ENCODE peak calls at places on chromosomes 2 and 18, in ten cellular contexts. Z is transverse colon, Q is right atrium auricular region, I is pancreas, A is uterus, N is omental fat pad, G is AG10803, P is A673, K is fibroblast of pulmonary artery, R is A549. W is an unnamed sample.

GRCh38 chr2:173149491-173149890 is 73.8 kb downstream of the MAP3K20 start:
- DNase-seq in N (no peak), K (no peak), G (no peak), Z (no peak), I (no peak), Q (no peak), R (no peak), P (no peak), A (no peak), W (no peak)

GRCh38 chr18:61998957-61999356 is 106.2 kb upstream of the RNF152 start:
- DNase-seq in N (no peak), R (no peak), Z (no peak), Q (no peak), P (peak), K (peak), I (no peak), A (no peak), G (peak), W (no peak)

GRCh38 chr2:79855264-79856006 is 342.6 kb downstream of the CTNNA2 start:
- DNase-seq in K (no peak), A (no peak), N (no peak), G (peak), I (peak), P (peak), Q (no peak), Z (peak), R (peak), W (no peak)

GRCh38 chr2:42598656-42599267 is 30.3 kb downstream of the MTA3 start:
- DNase-seq in Z (no peak), R (no peak), A (no peak), P (no peak), I (no peak), G (no peak), K (no peak), Q (no peak), N (no peak), W (no peak)

GRCh38 chr18:70221911-70222278 is 16.4 kb upstream of the RTTN start:
- DNase-seq in A (no peak), Q (no peak), K (no peak), G (no peak), I (no peak), N (no peak), R (no peak), P (no peak), Z (no peak), W (no peak)

GRCh38 chr2:151609705-151610104 is 124.6 kb downstream of the NEB start:
- DNase-seq in N (no peak), G (no peak), Z (no peak), A (no peak), K (no peak), I (no peak), R (no peak), Q (no peak), P (no peak), W (no peak)

GRCh38 chr18:41870817-41871216 is 84.2 kb upstream of the PIK3C3 start:
- DNase-seq in Q (no peak), P (peak), I (no peak), A (no peak), G (no peak), R (no peak), N (no peak), K (peak), Z (no peak), W (no peak)

GRCh38 chr2:68195096-68195495 is 37.4 kb downstream of the PNO1 start:
- DNase-seq in N (no peak), R (no peak), K (peak), G (peak), Q (no peak), Z (no peak), I (no peak), A (no peak), P (no peak), W (no peak)

GRCh38 chr2:36333350-36334012 is 22.1 kb upstream of the CRIM1 start:
- DNase-seq in P (no peak), N (no peak), Z (no peak), R (no peak), I (no peak), K (no peak), A (no peak), G (no peak), Q (no peak), W (no peak)

GRCh38 chr2:97857553-97857952 is 138.2 kb downstream of the TMEM131 start:
- DNase-seq in P (no peak), Q (no peak), G (no peak), K (no peak), R (no peak), I (no peak), A (no peak), N (no peak), Z (no peak), W (no peak)

DNA sequence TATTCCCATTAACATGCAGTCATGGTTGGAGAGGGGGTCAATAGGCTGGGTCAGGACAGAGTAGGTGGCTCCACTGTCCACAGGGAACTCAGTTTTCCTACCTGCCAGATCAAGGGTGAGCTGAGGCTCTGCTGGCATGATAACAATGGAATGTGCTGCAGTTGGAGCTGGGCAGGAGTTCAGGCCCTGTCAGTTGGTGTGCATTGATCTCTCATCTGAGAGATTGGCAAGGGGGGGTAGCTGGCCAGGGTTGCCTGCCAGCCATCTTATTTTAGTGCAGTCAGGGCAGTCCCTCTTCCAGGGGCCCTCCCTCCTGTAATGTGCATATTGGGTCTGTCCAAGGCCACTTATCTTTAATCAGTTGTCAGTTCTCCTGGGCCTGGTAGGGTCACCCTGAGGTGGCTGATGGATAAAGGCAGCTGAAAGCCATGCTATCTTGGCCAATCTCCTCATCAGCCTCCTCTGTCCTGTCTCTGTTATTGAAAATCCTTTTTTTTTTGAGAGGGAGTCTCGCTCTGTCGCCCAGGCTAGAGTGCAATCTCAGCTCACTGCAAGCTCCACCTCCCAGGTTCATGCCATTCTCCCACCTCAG is 38.1 kb upstream of the CCBE1 start:
- DNase-seq in Q (no peak), R (no peak), Z (no peak), G (no peak), P (no peak), A (no peak), I (no peak), N (no peak), K (no peak), W (no peak)
- TF ChIP-seq CTCF in Q (no peak), R (no peak), Z (no peak), G (no peak), P (no peak), A (no peak), I (no peak), N (no peak), K (no peak), W (no peak)

DNA sequence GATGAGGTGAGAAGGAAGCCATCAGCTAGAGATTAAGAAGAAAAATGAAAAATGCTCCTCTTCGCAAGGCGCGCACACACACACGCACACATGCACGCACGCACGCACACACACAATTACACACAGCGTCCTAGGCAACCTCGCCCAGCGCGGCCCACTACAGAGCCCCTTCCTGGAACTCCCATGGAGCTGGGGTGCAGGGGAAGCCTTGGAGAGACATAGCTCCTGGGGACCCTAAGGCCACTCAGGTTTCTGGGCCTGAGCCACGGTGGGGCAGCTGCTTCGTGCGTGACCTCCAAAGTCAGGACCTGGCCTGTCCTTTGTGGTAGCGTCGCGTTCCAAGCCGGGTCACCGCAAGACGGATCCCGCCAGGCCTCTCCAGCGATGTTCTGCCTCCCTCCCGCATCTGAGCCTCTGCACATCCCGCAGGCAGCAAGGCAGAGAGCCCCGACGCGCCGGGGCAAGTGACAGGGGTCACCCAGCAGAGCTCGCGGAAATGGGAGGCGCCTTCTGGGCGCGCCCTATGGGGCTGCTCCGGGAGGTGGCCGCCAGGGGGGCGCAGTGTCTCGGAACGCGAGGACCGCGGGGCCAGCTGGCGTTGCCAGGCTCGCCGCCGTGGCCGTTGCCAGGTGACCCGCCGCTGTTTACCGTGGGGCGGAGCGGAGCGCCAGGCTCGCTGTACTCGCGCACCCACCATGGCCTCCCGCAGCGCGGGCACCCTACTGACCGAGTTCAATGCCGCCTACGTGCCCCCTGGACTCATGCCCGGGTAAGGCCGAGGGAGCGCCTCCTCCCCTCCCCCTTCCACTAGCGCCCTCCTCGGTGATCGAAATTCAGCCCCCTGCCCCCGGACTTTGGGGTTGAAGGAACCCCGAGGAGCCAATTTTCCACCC is 79.0 kb downstream of the CIB4 start:
- DNase-seq in K (peak), A (no peak), Q (no peak), P (no peak), N (no peak), R (peak), G (peak), Z (peak), I (peak), W (no peak)
- TF ChIP-seq CTCF in K (no peak), A (no peak), Q (peak), P (no peak), N (no peak), R (peak), G (peak), Z (peak), I (no peak), W (no peak)

GRCh38 chr2:154350911-154351310 is 347.6 kb upstream of the KCNJ3 start:
- DNase-seq in K (no peak), N (no peak), P (no peak), Z (no peak), R (no peak), A (no peak), G (no peak), I (no peak), Q (no peak), W (no peak)
- TF ChIP-seq CTCF in K (no peak), N (no peak), P (no peak), Z (no peak), R (no peak), A (no peak), G (no peak), I (no peak), Q (no peak), W (no peak)

DNA sequence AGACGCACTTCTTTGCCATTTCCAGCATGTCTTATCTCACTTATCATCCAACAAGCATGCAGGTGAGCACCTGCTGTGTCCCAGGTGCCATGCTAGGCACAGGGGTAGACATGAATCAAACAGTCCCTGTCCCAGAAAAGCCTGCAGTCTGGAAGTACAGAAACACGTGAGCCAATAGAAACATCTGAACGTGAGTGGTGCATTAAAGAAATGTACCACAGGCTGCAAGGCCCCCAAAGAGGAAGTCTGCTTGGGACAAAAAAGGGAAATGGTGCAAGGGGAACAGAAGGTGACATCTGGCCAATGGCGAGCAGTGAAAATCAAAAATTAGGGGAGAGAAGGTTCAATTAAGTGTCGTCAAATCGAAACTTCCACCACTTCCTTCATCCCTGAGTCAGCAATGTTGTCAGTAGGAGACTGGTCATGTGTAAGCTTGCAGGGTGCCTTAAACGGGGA is 17.6 kb upstream of the TMEM247 start:
- DNase-seq in I (no peak), R (no peak), Z (no peak), A (no peak), G (no peak), N (no peak), Q (no peak), K (no peak), P (no peak), W (no peak)
- TF ChIP-seq CTCF in I (no peak), R (no peak), Z (no peak), A (no peak), G (no peak), N (no peak), Q (peak), K (no peak), P (no peak), W (peak)

DNA sequence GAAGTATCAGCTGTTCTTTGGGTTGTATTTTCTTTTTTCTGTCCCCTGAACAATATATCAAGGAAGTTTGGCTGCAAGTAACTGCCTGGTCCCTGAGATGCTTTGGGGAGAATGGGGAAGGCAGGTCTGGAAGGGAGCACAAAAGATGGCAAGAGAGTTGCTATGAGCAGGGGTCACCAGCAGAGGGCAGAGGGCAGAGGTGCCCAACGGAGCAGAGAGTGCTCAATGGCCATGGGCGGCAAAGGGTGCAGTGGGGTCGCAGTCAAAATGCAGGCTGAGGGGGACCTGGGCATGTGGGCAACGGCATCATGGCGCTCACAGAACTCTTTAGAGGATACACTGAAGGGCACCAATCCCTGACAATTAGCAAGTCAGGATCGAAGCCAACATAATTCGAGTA is 107.7 kb upstream of the ATP8B1 start:
- DNase-seq in A (no peak), P (no peak), R (peak), Q (no peak), G (no peak), K (no peak), I (no peak), Z (no peak), N (no peak), W (no peak)
- TF ChIP-seq CTCF in A (no peak), P (peak), R (peak), Q (no peak), G (peak), K (peak), I (no peak), Z (peak), N (no peak), W (peak)

DNA sequence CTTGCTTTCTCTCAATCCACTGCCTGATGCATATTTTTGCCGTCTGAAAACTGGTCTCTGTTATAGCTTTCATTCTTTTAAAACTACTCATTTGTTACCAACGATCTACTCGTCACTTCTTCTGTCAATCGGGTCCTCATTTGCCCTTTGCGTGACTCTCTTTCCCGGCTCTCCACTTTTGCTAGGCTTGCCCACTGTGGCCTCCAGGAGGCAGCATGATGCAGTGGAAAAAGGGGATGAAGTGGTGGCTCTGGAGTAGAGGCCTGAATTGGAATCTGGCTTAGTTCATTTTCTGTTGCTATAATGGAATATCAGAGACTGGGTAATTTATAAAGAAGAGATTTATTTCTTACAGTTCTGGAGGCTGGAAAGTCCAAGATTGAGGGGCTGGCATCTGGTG is 15.2 kb downstream of the GDF7 start:
- DNase-seq in Q (no peak), N (no peak), G (no peak), Z (no peak), R (no peak), P (no peak), K (peak), I (no peak), A (no peak), W (no peak)
- TF ChIP-seq CTCF in Q (peak), N (no peak), G (peak), Z (peak), R (peak), P (peak), K (peak), I (no peak), A (peak), W (peak)

DNA sequence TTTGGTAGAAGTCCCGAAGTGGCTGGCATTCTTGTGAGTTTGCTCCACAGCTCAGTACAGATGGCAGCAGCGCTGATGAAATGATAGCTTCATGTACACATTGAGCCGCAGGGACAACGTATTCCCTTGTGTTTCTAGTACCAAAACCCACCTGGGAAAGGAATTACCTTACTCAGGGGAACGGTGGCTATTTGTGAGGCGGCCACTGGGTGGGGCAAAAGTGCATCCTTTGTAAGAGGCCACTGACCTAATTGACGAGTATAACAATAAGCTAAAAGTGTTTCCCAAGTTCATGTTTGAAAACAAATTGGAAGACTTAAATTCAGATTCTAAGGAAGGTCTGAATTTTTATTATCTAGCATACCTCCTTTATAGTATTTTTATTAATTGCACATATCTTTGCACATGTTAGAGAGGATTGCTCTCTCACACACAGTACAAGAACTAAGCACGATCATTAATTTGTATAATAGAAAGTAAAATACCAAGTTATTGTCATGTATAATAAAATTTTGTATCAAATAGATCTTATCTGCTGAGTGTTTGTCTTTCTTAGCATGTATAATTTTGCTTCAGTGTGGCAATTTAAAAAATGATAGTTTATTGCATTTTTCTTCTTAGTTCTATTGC is 25.3 kb upstream of the CDH7 start:
- DNase-seq in R (no peak), N (no peak), P (peak), Q (no peak), G (no peak), Z (peak), A (no peak), I (peak), K (no peak), W (no peak)
- TF ChIP-seq CTCF in R (peak), N (no peak), P (peak), Q (peak), G (no peak), Z (peak), A (no peak), I (no peak), K (no peak), W (peak)

W was measured in type B pancreatic cell.